ENCODE peak calls at places on chromosomes 6 and 20, in five cellular contexts. U is nephron progenitor cell, W is right atrium auricular region, D is NCI-H460, R is psoas muscle. O is an unnamed sample.

GRCh38 chr6:31446481-31446880 is 43.1 kb downstream of the MICA start:
- DNase-seq in U (no peak), W (no peak), D (no peak), R (no peak), O (no peak)

GRCh38 chr6:46011241-46012085 is 4.2 kb downstream of the CLIC5 start:
- DNase-seq in U (no peak), W (no peak), D (no peak), R (no peak), O (peak)

GRCh38 chr20:11891827-11892521 is 25.7 kb upstream of the BTBD3 start:
- DNase-seq in U (peak), W (peak), D (peak), R (no peak), O (no peak)

GRCh38 chr6:958531-958930 is 265.6 kb upstream of the EXOC2 start:
- DNase-seq in U (no peak), W (no peak), D (no peak), R (no peak), O (no peak)

GRCh38 chr20:58623579-58624473 is 27.3 kb upstream of the STX16 start:
- DNase-seq in U (no peak), W (peak), D (peak), R (peak), O (no peak)

GRCh38 chr6:71453307-71453706 is 164.7 kb downstream of the OGFRL1 start:
- DNase-seq in U (no peak), W (no peak), D (no peak), R (no peak), O (no peak)

GRCh38 chr20:9301129-9302072 is 213.0 kb upstream of the LAMP5 start:
- DNase-seq in U (no peak), W (no peak), D (peak), R (no peak), O (no peak)

GRCh38 chr6:159935633-159936032 is 33.2 kb upstream of the IGF2R start:
- DNase-seq in U (no peak), W (no peak), D (no peak), R (no peak), O (no peak)

GRCh38 chr6:163955131-163955530 is 540.6 kb downstream of the QKI start:
- DNase-seq in U (no peak), W (no peak), D (no peak), R (no peak), O (no peak)

GRCh38 chr6:69933239-69933638 is 66.9 kb downstream of the COL19A1 start:
- DNase-seq in U (no peak), W (no peak), D (no peak), R (no peak), O (no peak)

GRCh38 chr6:44053760-44054556 is 73.3 kb downstream of the MRPL14 start:
- DNase-seq in U (no peak), W (no peak), D (no peak), R (peak), O (no peak)

GRCh38 chr20:34874094-34874654 is 1.5 kb upstream of the GGT7 start:
- DNase-seq in U (peak), W (peak), D (peak), R (peak), O (no peak)

GRCh38 chr20:19466204-19466928 is 253.9 kb downstream of the SLC24A3 start:
- DNase-seq in U (no peak), W (no peak), D (no peak), R (no peak), O (no peak)

GRCh38 chr20:8152183-8152582 is 20.1 kb downstream of the PLCB1 start:
- DNase-seq in U (no peak), W (no peak), D (no peak), R (no peak), O (no peak)

GRCh38 chr6:144248470-144249301 is 36.4 kb upstream of the UTRN start:
- DNase-seq in U (no peak), W (no peak), D (no peak), R (no peak), O (no peak)

GRCh38 chr6:139732451-139732850 is 358.0 kb upstream of the CITED2 start:
- DNase-seq in U (no peak), W (peak), D (no peak), R (peak), O (no peak)

GRCh38 chr6:166955865-166956443 is 396 bp downstream of the RNASET2 start:
- DNase-seq in U (no peak), W (no peak), D (no peak), R (peak), O (no peak)

GRCh38 chr6:6680524-6680923 is 92.0 kb downstream of the LY86 start:
- DNase-seq in U (no peak), W (no peak), D (no peak), R (no peak), O (no peak)

GRCh38 chr20:20369353-20370086 is 1.6 kb downstream of the INSM1 start:
- DNase-seq in U (peak), W (no peak), D (no peak), R (no peak), O (no peak)

GRCh38 chr6:3307436-3307835 is 48.7 kb downstream of the PSMG4 start:
- DNase-seq in U (no peak), W (no peak), D (no peak), R (no peak), O (no peak)

GRCh38 chr20:63359164-63359934 is 1.8 kb downstream of the CHRNA4 start:
- DNase-seq in U (no peak), W (no peak), D (no peak), R (no peak), O (no peak)

GRCh38 chr6:162712694-162713093 is 14.9 kb downstream of the PRKN start:
- DNase-seq in U (no peak), W (no peak), D (no peak), R (no peak), O (no peak)

GRCh38 chr20:37737806-37738442 is 44.1 kb downstream of the CTNNBL1 start:
- DNase-seq in U (no peak), W (no peak), D (no peak), R (no peak), O (no peak)

GRCh38 chr6:79797105-79797504 is 150.2 kb downstream of the ELOVL4 start:
- DNase-seq in U (no peak), W (no peak), D (no peak), R (no peak), O (no peak)

GRCh38 chr20:17138237-17138636 is 88.6 kb upstream of the PCSK2 start:
- DNase-seq in U (no peak), W (no peak), D (no peak), R (no peak), O (no peak)

GRCh38 chr6:135094403-135094821 is 39.8 kb upstream of the HBS1L start:
- DNase-seq in U (no peak), W (no peak), D (no peak), R (no peak), O (peak)

GRCh38 chr6:24547243-24547642 is 52.5 kb downstream of the ALDH5A1 start:
- DNase-seq in U (peak), W (no peak), D (no peak), R (no peak), O (no peak)

GRCh38 chr20:41076776-41077175 is 48.2 kb downstream of the TOP1 start:
- DNase-seq in U (no peak), W (no peak), D (no peak), R (no peak), O (no peak)

GRCh38 chr20:3312940-3313656 is 74.1 kb upstream of the SLC4A11 start:
- DNase-seq in U (no peak), W (no peak), D (peak), R (no peak), O (no peak)

GRCh38 chr6:33014841-33015634 is 5.6 kb upstream of the HLA-DOA start:
- DNase-seq in U (peak), W (no peak), D (peak), R (no peak), O (no peak)

GRCh38 chr20:19921349-19921793 is 95.8 kb upstream of the NAA20 start:
- DNase-seq in U (no peak), W (no peak), D (no peak), R (peak), O (no peak)

O was measured in T-helper 1 cell.